ENCODE peak calls at places on chromosomes 7 and 10, in four cellular contexts. E is right atrium auricular region, V is putamen, M is ELR. K is an unnamed sample.

GRCh38 chr7:36972140-36972518 is 247.8 kb upstream of the AOAH start:
- DNase-seq in E (no peak), M (no peak), V (no peak), K (no peak)

GRCh38 chr7:40199076-40199802 is 64.4 kb downstream of the SUGCT start:
- DNase-seq in V (no peak), E (no peak), M (peak), K (no peak)

GRCh38 chr7:153297141-153297540 is 537.6 kb downstream of the ACTR3B start:
- DNase-seq in M (no peak), E (no peak), V (no peak), K (no peak)

GRCh38 chr10:97975598-97975997 is 54.8 kb downstream of the CRTAC1 start:
- DNase-seq in V (no peak), M (no peak), E (no peak), K (peak)

GRCh38 chr10:46231087-46231486 is 55.7 kb upstream of the ANTXRL start:
- DNase-seq in E (no peak), V (no peak), M (no peak), K (no peak)

GRCh38 chr7:149077594-149077993 is 12.9 kb downstream of the ZNF786 start:
- DNase-seq in M (no peak), E (no peak), V (no peak), K (no peak)

GRCh38 chr10:113386005-113386404 is 166.8 kb upstream of the HABP2 start:
- DNase-seq in M (peak), E (peak), V (no peak), K (peak)

GRCh38 chr10:93680414-93681047 is 21.9 kb downstream of the FRA10AC1 start:
- DNase-seq in E (no peak), V (peak), M (peak), K (peak)

GRCh38 chr10:69864321-69864720 is 62.6 kb downstream of the COL13A1 start:
- DNase-seq in M (peak), V (no peak), E (no peak), K (peak)

GRCh38 chr7:360454-361100 is 70.6 kb downstream of the FOXL3 start:
- DNase-seq in V (no peak), E (no peak), M (no peak), K (no peak)

GRCh38 chr10:72267819-72268404 is 5.8 kb upstream of the DDIT4 start:
- DNase-seq in E (no peak), M (no peak), V (no peak), K (no peak)

GRCh38 chr7:131627589-131628212 is 71.3 kb upstream of the PODXL start:
- DNase-seq in E (no peak), V (no peak), M (no peak), K (no peak)

GRCh38 chr7:100793806-100794660 is 33.3 kb downstream of the EPHB4 start:
- DNase-seq in M (peak), E (no peak), V (no peak), K (peak)

GRCh38 chr7:31443457-31443856 is 70.4 kb upstream of the ITPRID1 start:
- DNase-seq in V (peak), E (no peak), M (peak), K (no peak)

GRCh38 chr10:121284952-121285351 is 313.3 kb downstream of the FGFR2 start:
- DNase-seq in M (no peak), E (no peak), V (no peak), K (no peak)

GRCh38 chr10:97916586-97916985 is 66.9 kb downstream of the GOLGA7B start:
- DNase-seq in E (no peak), V (peak), M (no peak), K (no peak)

GRCh38 chr7:132783824-132784223 is 207.6 kb upstream of the PLXNA4 start:
- DNase-seq in V (no peak), M (peak), E (no peak), K (no peak)

GRCh38 chr10:17665742-17666141 is 21.8 kb downstream of the STAM start:
- DNase-seq in E (no peak), V (peak), M (peak), K (peak)

GRCh38 chr10:103153765-103154197 is 39.3 kb downstream of the NT5C2 start:
- DNase-seq in V (no peak), M (peak), E (no peak), K (no peak)

GRCh38 chr10:98373691-98374090 is 41.3 kb downstream of the PYROXD2 start:
- DNase-seq in M (no peak), V (no peak), E (no peak), K (no peak)

GRCh38 chr10:87546971-87547413 is 42.3 kb downstream of the MINPP1 start:
- DNase-seq in V (no peak), M (peak), E (no peak), K (no peak)

GRCh38 chr10:101695404-101695732 is 398 bp upstream of the FBXW4 start:
- DNase-seq in M (peak), V (no peak), E (no peak), K (no peak)

GRCh38 chr7:1915326-1915725 is 245.2 kb downstream of the ELFN1 start:
- DNase-seq in E (no peak), M (no peak), V (no peak), K (no peak)

GRCh38 chr10:130179640-130180039 is 43.4 kb downstream of the GLRX3 start:
- DNase-seq in M (peak), E (no peak), V (peak), K (peak)

GRCh38 chr10:80137031-80137712 is 4.6 kb downstream of the PLAC9 start:
- DNase-seq in M (no peak), E (peak), V (no peak), K (peak)

K was measured in osteoblast.